ENCODE peak calls at places on chromosomes 2 and 18, in nine cellular contexts. A, I, N, L, E, O, R, T and U are unnamed samples.

GRCh38 chr2:216774620-216775019 is 79.3 kb upstream of the IGFBP5 start:
- DNase-seq in A (no peak), I (no peak), N (no peak), L (peak), E (no peak), O (no peak), R (no peak), T (no peak), U (peak)

GRCh38 chr2:227376911-227377396 is 2.2 kb downstream of the TM4SF20 start:
- DNase-seq in A (no peak), I (no peak), N (no peak), L (peak), E (no peak), O (no peak), R (no peak), T (no peak), U (no peak)

GRCh38 chr2:231732604-231733003 is 24.3 kb downstream of the PTMA start:
- DNase-seq in A (no peak), I (no peak), N (no peak), L (no peak), E (no peak), O (no peak), R (peak), T (no peak), U (no peak)

GRCh38 chr2:206250041-206250897 is 24.2 kb upstream of the ZDBF2 start:
- DNase-seq in A (no peak), I (no peak), N (no peak), L (peak), E (no peak), O (peak), R (peak), T (no peak), U (no peak)

GRCh38 chr2:119123359-119123758 is 35.2 kb downstream of the C1QL2 start:
- DNase-seq in A (no peak), I (no peak), N (no peak), L (no peak), E (no peak), O (no peak), R (no peak), T (no peak), U (no peak)

GRCh38 chr2:190410171-190410570 is 2.0 kb downstream of the MFSD6 start:
- DNase-seq in A (no peak), I (no peak), N (no peak), L (no peak), E (no peak), O (no peak), R (no peak), T (no peak), U (no peak)

GRCh38 chr2:181955010-181955409 is 30.6 kb upstream of the PPP1R1C start:
- DNase-seq in A (peak), I (no peak), N (no peak), L (peak), E (no peak), O (no peak), R (no peak), T (peak), U (no peak)

GRCh38 chr2:159083601-159084000 is 115.2 kb downstream of the TANC1 start:
- DNase-seq in A (no peak), I (no peak), N (no peak), L (peak), E (no peak), O (no peak), R (no peak), T (peak), U (peak)

GRCh38 chr18:23958036-23958435 is 56.5 kb upstream of the TTC39C start:
- DNase-seq in A (no peak), I (no peak), N (no peak), L (no peak), E (no peak), O (no peak), R (no peak), T (no peak), U (no peak)

GRCh38 chr2:175170679-175171304 is 2.8 kb upstream of the ATF2 start:
- DNase-seq in A (no peak), I (no peak), N (no peak), L (no peak), E (no peak), O (no peak), R (no peak), T (no peak), U (no peak)

GRCh38 chr2:847669-848068 is 103.0 kb upstream of the SNTG2 start:
- DNase-seq in A (no peak), I (no peak), N (no peak), L (no peak), E (no peak), O (no peak), R (no peak), T (no peak), U (no peak)

GRCh38 chr2:42386684-42387083 is 25.7 kb upstream of the COX7A2L start:
- DNase-seq in A (peak), I (peak), N (no peak), L (peak), E (no peak), O (peak), R (no peak), T (no peak), U (no peak)

GRCh38 chr2:203869610-203870042 is 2.1 kb downstream of the CTLA4 start:
- DNase-seq in A (no peak), I (no peak), N (no peak), L (no peak), E (no peak), O (no peak), R (no peak), T (no peak), U (no peak)

GRCh38 chr2:54927085-54927750 is 123.0 kb downstream of the RTN4 start:
- DNase-seq in A (no peak), I (no peak), N (no peak), L (no peak), E (no peak), O (no peak), R (no peak), T (no peak), U (no peak)

GRCh38 chr2:210584834-210585233 is 28.4 kb downstream of the CPS1 start:
- DNase-seq in A (peak), I (no peak), N (no peak), L (peak), E (no peak), O (no peak), R (no peak), T (no peak), U (no peak)